ENCODE peak calls at places on chromosomes 1 and 21, in nine cellular contexts. V is CD4-positive, CD25-positive, alpha-beta regulatory T cell; J is esophagus squamous epithelium; G is OCI-LY7; B is fibroblast of mammary gland; P is CD8-positive, alpha-beta T cell; U is stomach; F is SJSA1; N is pancreas. M is an unnamed sample.

GRCh38 chr21:42302292-42302650 is 12.9 kb downstream of the TFF3 start:
- DNase-seq in V (no peak), J (no peak), G (no peak), B (no peak), P (no peak), U (no peak), F (no peak), N (no peak), M (no peak)

GRCh38 chr1:203290261-203291089 is 14.8 kb upstream of the BTG2 start:
- DNase-seq in V (peak), J (peak), G (peak), B (peak), P (peak), U (peak), F (peak), N (peak), M (peak)

GRCh38 chr21:16007933-16008332 is 278.2 kb downstream of the USP25 start:
- DNase-seq in V (no peak), J (no peak), G (no peak), B (no peak), P (no peak), U (no peak), F (no peak), N (no peak), M (no peak)

GRCh38 chr1:32764826-32765545 is 52.2 kb downstream of the YARS1 start:
- DNase-seq in V (no peak), J (no peak), G (no peak), B (no peak), P (no peak), U (no peak), F (no peak), N (no peak), M (no peak)

GRCh38 chr1:31669786-31670582 is 25.3 kb upstream of the PEF1 start:
- DNase-seq in V (peak), J (no peak), G (peak), B (peak), P (peak), U (peak), F (no peak), N (peak), M (peak)

GRCh38 chr1:245946905-245947304 is 560.2 kb downstream of the SMYD3 start:
- DNase-seq in V (no peak), J (no peak), G (no peak), B (no peak), P (no peak), U (no peak), F (no peak), N (no peak), M (no peak)

GRCh38 chr1:228368801-228369607 is 37.6 kb downstream of the TRIM11 start:
- DNase-seq in V (no peak), J (no peak), G (no peak), B (no peak), P (no peak), U (no peak), F (no peak), N (peak), M (no peak)

GRCh38 chr1:25051906-25052305 is 121.8 kb upstream of the RUNX3 start:
- DNase-seq in V (no peak), J (no peak), G (no peak), B (no peak), P (no peak), U (no peak), F (no peak), N (no peak), M (no peak)

GRCh38 chr1:62299426-62300200 is 19.6 kb downstream of the KANK4 start:
- DNase-seq in V (no peak), J (no peak), G (no peak), B (no peak), P (no peak), U (peak), F (no peak), N (peak), M (no peak)

GRCh38 chr1:188302746-188303145 is 1474.0 kb downstream of the PLA2G4A start:
- DNase-seq in V (no peak), J (no peak), G (no peak), B (no peak), P (no peak), U (no peak), F (no peak), N (no peak), M (no peak)

GRCh38 chr21:14901482-14901958 is 163.3 kb downstream of the NRIP1 start:
- DNase-seq in V (no peak), J (no peak), G (no peak), B (peak), P (no peak), U (no peak), F (no peak), N (no peak), M (no peak)

GRCh38 chr1:15455522-15455921 is 1.0 kb upstream of the CELA2A start:
- DNase-seq in V (no peak), J (no peak), G (no peak), B (peak), P (no peak), U (no peak), F (no peak), N (peak), M (no peak)

GRCh38 chr21:38987551-38988210 is 182.0 kb downstream of the ETS2 start:
- DNase-seq in V (no peak), J (no peak), G (no peak), B (no peak), P (no peak), U (no peak), F (no peak), N (no peak), M (no peak)

GRCh38 chr1:14486401-14487110 is 111.9 kb upstream of the KAZN start:
- DNase-seq in V (no peak), J (no peak), G (no peak), B (peak), P (no peak), U (no peak), F (peak), N (no peak), M (no peak)

GRCh38 chr1:182249201-182249676 is 142.4 kb downstream of the GLUL start:
- DNase-seq in V (no peak), J (no peak), G (no peak), B (no peak), P (no peak), U (peak), F (no peak), N (no peak), M (peak)

GRCh38 chr1:232558974-232559373 is 71.0 kb downstream of the SIPA1L2 start:
- DNase-seq in V (no peak), J (no peak), G (peak), B (no peak), P (no peak), U (no peak), F (no peak), N (no peak), M (no peak)

GRCh38 chr1:186559601-186560116 is 98.7 kb upstream of the PDC start:
- DNase-seq in V (no peak), J (no peak), G (no peak), B (no peak), P (no peak), U (no peak), F (no peak), N (no peak), M (no peak)

GRCh38 chr1:32773764-32774463 is 43.2 kb downstream of the YARS1 start:
- DNase-seq in V (no peak), J (no peak), G (no peak), B (no peak), P (no peak), U (no peak), F (no peak), N (no peak), M (no peak)

GRCh38 chr1:41515131-41515678 is 30.7 kb upstream of the EDN2 start:
- DNase-seq in V (no peak), J (no peak), G (no peak), B (no peak), P (no peak), U (peak), F (no peak), N (no peak), M (peak)

GRCh38 chr1:153646672-153647374 is 11.7 kb upstream of the SNAPIN start:
- DNase-seq in V (no peak), J (no peak), G (no peak), B (no peak), P (no peak), U (no peak), F (no peak), N (no peak), M (no peak)

GRCh38 chr1:1255078-1255477 is 8.6 kb upstream of the C1QTNF12 start:
- DNase-seq in V (no peak), J (no peak), G (no peak), B (no peak), P (no peak), U (no peak), F (peak), N (no peak), M (no peak)

GRCh38 chr1:40661678-40662077 is 3.8 kb downstream of the RIMS3 start:
- DNase-seq in V (no peak), J (no peak), G (no peak), B (no peak), P (no peak), U (peak), F (no peak), N (no peak), M (no peak)

GRCh38 chr1:115142616-115143015 is 53.3 kb upstream of the TSPAN2 start:
- DNase-seq in V (no peak), J (no peak), G (no peak), B (peak), P (no peak), U (no peak), F (no peak), N (no peak), M (no peak)

GRCh38 chr1:164708596-164708995 is 149.6 kb downstream of the PBX1 start:
- DNase-seq in V (no peak), J (no peak), G (no peak), B (no peak), P (no peak), U (no peak), F (no peak), N (no peak), M (no peak)

GRCh38 chr1:31848381-31848897 is 32.6 kb upstream of the SPOCD1 start:
- DNase-seq in V (peak), J (no peak), G (peak), B (no peak), P (peak), U (no peak), F (no peak), N (no peak), M (no peak)

GRCh38 chr1:235127774-235128452 is 724 bp downstream of the TOMM20 start:
- DNase-seq in V (no peak), J (no peak), G (peak), B (no peak), P (no peak), U (no peak), F (no peak), N (no peak), M (no peak)

GRCh38 chr1:200979574-200980451 is 43.7 kb downstream of the KIF21B start:
- DNase-seq in V (peak), J (no peak), G (peak), B (peak), P (peak), U (peak), F (no peak), N (no peak), M (no peak)

GRCh38 chr1:163768581-163768980 is 446.8 kb downstream of the NUF2 start:
- DNase-seq in V (no peak), J (no peak), G (no peak), B (peak), P (no peak), U (no peak), F (no peak), N (no peak), M (no peak)

GRCh38 chr1:84585803-84586202 is 11.6 kb upstream of the CTBS start:
- DNase-seq in V (no peak), J (no peak), G (no peak), B (no peak), P (no peak), U (no peak), F (no peak), N (no peak), M (no peak)

GRCh38 chr1:9373614-9374013 is 80.9 kb downstream of the SPSB1 start:
- DNase-seq in V (no peak), J (no peak), G (no peak), B (no peak), P (no peak), U (no peak), F (no peak), N (no peak), M (no peak)

GRCh38 chr1:9371391-9371935 is 78.8 kb downstream of the SPSB1 start:
- DNase-seq in V (no peak), J (no peak), G (no peak), B (peak), P (no peak), U (peak), F (no peak), N (no peak), M (no peak)

GRCh38 chr1:6110326-6110725 is 64.6 kb downstream of the KCNAB2 start:
- DNase-seq in V (no peak), J (no peak), G (no peak), B (no peak), P (no peak), U (no peak), F (no peak), N (no peak), M (no peak)

GRCh38 chr1:229749992-229750391 is 123.9 kb downstream of the URB2 start:
- DNase-seq in V (no peak), J (no peak), G (no peak), B (no peak), P (no peak), U (no peak), F (no peak), N (no peak), M (no peak)

GRCh38 chr1:243287652-243288051 is 31.8 kb downstream of the SDCCAG8 start:
- DNase-seq in V (no peak), J (no peak), G (peak), B (peak), P (no peak), U (no peak), F (no peak), N (no peak), M (no peak)

GRCh38 chr1:107362468-107362867 is 221.6 kb downstream of the NTNG1 start:
- DNase-seq in V (no peak), J (no peak), G (peak), B (no peak), P (no peak), U (no peak), F (no peak), N (no peak), M (no peak)

GRCh38 chr1:107359472-107360241 is 218.8 kb downstream of the NTNG1 start:
- DNase-seq in V (no peak), J (no peak), G (peak), B (no peak), P (no peak), U (no peak), F (no peak), N (no peak), M (no peak)

GRCh38 chr1:107352850-107353249 is 212.0 kb downstream of the NTNG1 start:
- DNase-seq in V (no peak), J (no peak), G (no peak), B (no peak), P (no peak), U (no peak), F (no peak), N (no peak), M (no peak)

GRCh38 chr1:107357381-107357780 is 216.5 kb downstream of the NTNG1 start:
- DNase-seq in V (no peak), J (no peak), G (no peak), B (peak), P (no peak), U (no peak), F (no peak), N (no peak), M (no peak)

DNA sequence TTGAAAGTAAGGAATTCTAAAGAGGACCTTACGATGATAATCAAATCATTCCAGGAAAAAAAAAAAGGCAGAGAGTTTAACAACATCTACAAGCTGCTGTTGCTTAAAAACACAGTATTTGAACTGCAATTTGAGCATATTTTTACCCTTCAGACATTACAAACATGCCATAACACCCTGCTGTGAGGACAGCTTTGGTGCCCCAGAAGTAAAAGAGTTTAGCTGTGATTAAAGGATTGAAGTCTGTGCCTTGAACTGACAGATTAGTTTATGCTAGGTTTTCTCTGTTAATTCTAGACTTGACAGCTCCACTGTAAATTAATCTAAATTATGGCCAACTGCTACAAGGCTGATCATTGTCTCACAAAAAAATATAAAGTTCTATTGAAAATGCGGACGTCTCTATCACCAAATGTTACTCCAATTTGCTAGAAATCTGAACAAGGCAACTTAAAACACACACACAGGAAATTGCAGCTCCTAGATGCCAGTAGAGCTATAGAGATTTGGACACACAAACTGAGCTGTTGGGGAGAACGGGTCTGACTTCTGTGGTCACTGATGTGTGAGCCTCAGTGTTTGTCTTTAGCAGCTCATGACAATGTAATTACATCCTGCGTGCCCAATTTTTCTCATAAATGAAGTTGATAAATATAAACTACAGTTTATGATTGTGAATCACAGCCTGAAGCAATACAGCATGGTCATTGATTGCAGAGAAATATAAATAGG is 217.9 kb downstream of the NTNG1 start:
- DNase-seq in V (no peak), J (no peak), G (peak), B (no peak), P (no peak), U (no peak), F (no peak), N (no peak), M (no peak)
- H3K4me3 ChIP-seq in V (no peak), J (no peak), G (peak), B (no peak), P (no peak), U (no peak), F (no peak), N (no peak), M (no peak)

DNA sequence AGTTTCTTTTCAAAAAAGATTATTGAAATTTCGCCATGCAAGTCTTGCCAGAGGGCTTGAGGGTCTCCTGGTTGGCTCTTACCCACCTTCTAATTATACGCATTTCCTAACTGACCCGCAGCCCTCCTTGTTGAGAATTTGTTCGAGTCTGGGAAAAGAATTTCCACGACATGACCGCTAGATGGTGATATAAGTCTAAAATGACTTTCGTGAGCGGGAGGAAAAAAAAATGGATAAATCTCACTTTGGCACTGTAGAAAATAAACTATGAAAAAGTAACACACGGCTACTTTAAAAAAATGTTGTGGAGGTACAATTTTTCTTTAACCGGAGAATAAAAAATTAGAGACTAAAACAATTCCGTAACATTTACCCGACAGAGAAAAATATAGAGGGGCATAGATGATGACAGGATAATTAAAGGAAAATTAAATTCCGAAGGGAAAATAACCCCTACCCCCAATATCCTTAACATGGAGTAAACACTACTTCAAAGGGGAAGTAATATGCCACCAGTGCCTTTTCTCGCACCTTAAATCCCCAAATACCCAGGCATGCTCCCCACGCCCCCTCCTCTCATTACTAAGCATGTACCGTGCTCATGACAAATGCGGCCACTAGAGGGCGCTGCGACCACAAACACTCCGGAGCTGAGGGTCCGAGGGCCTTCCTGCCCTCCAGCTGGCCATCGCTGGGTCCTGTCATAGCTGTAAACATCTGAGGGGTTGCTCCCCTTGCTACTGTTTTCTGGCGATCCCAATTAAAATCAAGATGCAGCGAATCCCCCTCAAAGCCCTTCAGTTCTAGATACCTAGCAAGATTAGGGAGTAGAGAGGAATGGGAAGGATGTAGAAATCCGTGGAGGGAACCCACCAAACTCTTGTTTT is 266.9 kb downstream of the ASTN1 start:
- DNase-seq in V (no peak), J (no peak), G (peak), B (peak), P (no peak), U (peak), F (peak), N (no peak), M (peak)
- H3K4me3 ChIP-seq in V (no peak), J (peak), G (no peak), B (peak), P (no peak), U (peak), F (no peak), N (no peak), M (no peak)

DNA sequence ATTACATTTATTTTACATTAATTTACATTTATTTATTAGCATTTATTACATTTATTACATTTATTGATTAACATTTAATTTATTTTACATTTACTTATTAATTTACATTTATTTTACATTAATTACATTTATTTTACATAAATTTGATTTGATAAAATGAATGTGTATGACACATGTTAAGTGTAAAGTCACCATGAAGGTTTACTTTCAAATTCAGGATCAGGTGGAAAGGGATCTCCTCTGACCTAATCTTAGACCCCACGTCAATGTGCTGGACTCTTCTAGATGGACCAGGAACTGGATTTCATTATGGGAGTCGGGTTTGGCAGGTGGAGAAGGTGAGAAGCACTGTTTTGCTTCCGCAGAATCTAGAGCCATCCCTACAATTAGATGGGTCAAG is 76.1 kb downstream of the NCAM2 start:
- DNase-seq in V (no peak), J (no peak), G (no peak), B (no peak), P (no peak), U (no peak), F (no peak), N (no peak), M (no peak)
- H3K4me3 ChIP-seq in V (no peak), J (no peak), G (no peak), B (no peak), P (no peak), U (no peak), F (no peak), N (no peak), M (no peak)

GRCh38 chr1:160708821-160709220 is 2.8 kb downstream of the CD48 start:
- DNase-seq in V (peak), J (no peak), G (peak), B (no peak), P (no peak), U (no peak), F (no peak), N (no peak), M (no peak)
- H3K4me3 ChIP-seq in V (peak), J (peak), G (peak), B (no peak), P (peak), U (no peak), F (no peak), N (no peak), M (no peak)